ENCODE peak calls at places on chromosomes 4 and X, in five cellular contexts. One of them, this sample, is unnamed.

GRCh38 chrX:12581546-12581945 is 209.7 kb upstream of the PRPS2 start:
- DNase-seq in psoas muscle: no peak
- DNase-seq in cardiac muscle cell: no peak
- DNase-seq in neural progenitor cell: no peak
- DNase-seq in A549: no peak
- DNase-seq in this sample: no peak

GRCh38 chr4:182093431-182093831 is 149.8 kb upstream of the TENM3 start:
- DNase-seq in A549: no peak
- DNase-seq in neural progenitor cell: no peak
- DNase-seq in psoas muscle: no peak
- DNase-seq in cardiac muscle cell: no peak
- DNase-seq in this sample: no peak

GRCh38 chr4:100424376-100424775 is 93.4 kb downstream of the EMCN start:
- DNase-seq in A549: no peak
- DNase-seq in psoas muscle: no peak
- DNase-seq in neural progenitor cell: no peak
- DNase-seq in cardiac muscle cell: no peak
- DNase-seq in this sample: no peak

GRCh38 chrX:54978448-54978847 is 15.5 kb downstream of the PFKFB1 start:
- DNase-seq in psoas muscle: no peak
- DNase-seq in cardiac muscle cell: no peak
- DNase-seq in A549: no peak
- DNase-seq in neural progenitor cell: no peak
- DNase-seq in this sample: no peak

GRCh38 chr4:64718091-64718490 is 308.8 kb upstream of the TECRL start:
- DNase-seq in neural progenitor cell: peak; percentile 14
- DNase-seq in psoas muscle: no peak
- DNase-seq in cardiac muscle cell: peak; percentile 2
- DNase-seq in A549: no peak
- DNase-seq in this sample: no peak

GRCh38 chrX:54492340-54492739 is 3.7 kb downstream of the FGD1 start:
- DNase-seq in psoas muscle: peak; percentile 70
- DNase-seq in cardiac muscle cell: peak; percentile 54
- DNase-seq in A549: no peak
- DNase-seq in neural progenitor cell: no peak
- DNase-seq in this sample: no peak

GRCh38 chr4:73864365-73864764 is 4.8 kb upstream of the CXCL1 start:
- DNase-seq in cardiac muscle cell: peak; percentile 29
- DNase-seq in psoas muscle: no peak
- DNase-seq in A549: no peak
- DNase-seq in neural progenitor cell: peak; percentile 36
- DNase-seq in this sample: no peak

GRCh38 chr4:41156574-41156973 is 57.8 kb downstream of the APBB2 start:
- DNase-seq in A549: no peak
- DNase-seq in psoas muscle: no peak
- DNase-seq in cardiac muscle cell: peak; percentile 51
- DNase-seq in neural progenitor cell: no peak
- DNase-seq in this sample: no peak

GRCh38 chr4:166043801-166044200 is 170.8 kb downstream of the TLL1 start:
- DNase-seq in neural progenitor cell: no peak
- DNase-seq in psoas muscle: no peak
- DNase-seq in A549: no peak
- DNase-seq in cardiac muscle cell: no peak
- DNase-seq in this sample: no peak

GRCh38 chrX:107935200-107935599 is 47.0 kb downstream of the TEX13B start:
- DNase-seq in psoas muscle: no peak
- DNase-seq in neural progenitor cell: no peak
- DNase-seq in cardiac muscle cell: peak; percentile 33
- DNase-seq in A549: no peak
- DNase-seq in this sample: no peak

GRCh38 chr4:98522603-98523395 is 135.6 kb downstream of the TSPAN5 start:
- DNase-seq in A549: no peak
- DNase-seq in neural progenitor cell: peak; percentile 65
- DNase-seq in psoas muscle: no peak
- DNase-seq in cardiac muscle cell: peak; percentile 75
- DNase-seq in this sample: no peak

GRCh38 chrX:147403075-147403474 is 508.6 kb upstream of the FMR1 start:
- DNase-seq in cardiac muscle cell: no peak
- DNase-seq in A549: no peak
- DNase-seq in neural progenitor cell: no peak
- DNase-seq in psoas muscle: no peak
- DNase-seq in this sample: no peak

GRCh38 chr4:98261291-98262271 is at the start of gene RAP1GDS1:
- DNase-seq in cardiac muscle cell: peak; percentile 77
- DNase-seq in neural progenitor cell: peak; percentile 39
- DNase-seq in A549: peak; percentile 18
- DNase-seq in psoas muscle: peak; percentile 33
- DNase-seq in this sample: no peak

GRCh38 chr4:1321486-1321885 is 25.5 kb upstream of the UVSSA start:
- DNase-seq in cardiac muscle cell: no peak
- DNase-seq in psoas muscle: peak; percentile 7
- DNase-seq in neural progenitor cell: no peak
- DNase-seq in A549: no peak
- DNase-seq in this sample: no peak

GRCh38 chrX:37846141-37846540 is 1.2 kb downstream of the DYNLT3 start:
- DNase-seq in A549: no peak
- DNase-seq in neural progenitor cell: no peak
- DNase-seq in psoas muscle: no peak
- DNase-seq in cardiac muscle cell: no peak
- DNase-seq in this sample: no peak

GRCh38 chr4:141046255-141046654 is 87.0 kb downstream of the RNF150 start:
- DNase-seq in cardiac muscle cell: peak; percentile 85
- DNase-seq in A549: no peak
- DNase-seq in psoas muscle: no peak
- DNase-seq in neural progenitor cell: no peak
- DNase-seq in this sample: no peak

GRCh38 chrX:11754958-11755645 is 2.9 kb upstream of the MSL3 start:
- DNase-seq in cardiac muscle cell: no peak
- DNase-seq in psoas muscle: no peak
- DNase-seq in A549: peak; percentile 15
- DNase-seq in neural progenitor cell: no peak
- DNase-seq in this sample: no peak

GRCh38 chr4:173448919-173449641 is 50.2 kb upstream of the SCRG1 start:
- DNase-seq in A549: no peak
- DNase-seq in neural progenitor cell: no peak
- DNase-seq in psoas muscle: no peak
- DNase-seq in cardiac muscle cell: no peak
- DNase-seq in this sample: no peak

GRCh38 chrX:42530027-42530426 is 247.9 kb downstream of the PPP1R2C start:
- DNase-seq in psoas muscle: no peak
- DNase-seq in neural progenitor cell: no peak
- DNase-seq in A549: no peak
- DNase-seq in cardiac muscle cell: peak; percentile 62
- DNase-seq in this sample: no peak

GRCh38 chrX:142204522-142205433 is at the start of gene MAGEC2:
- DNase-seq in psoas muscle: no peak
- DNase-seq in A549: no peak
- DNase-seq in neural progenitor cell: no peak
- DNase-seq in cardiac muscle cell: no peak
- DNase-seq in this sample: no peak

GRCh38 chr4:144710526-144710912 is 64.6 kb downstream of the HHIP start:
- DNase-seq in cardiac muscle cell: peak; percentile 38
- DNase-seq in neural progenitor cell: no peak
- DNase-seq in A549: no peak
- DNase-seq in psoas muscle: no peak
- DNase-seq in this sample: no peak

GRCh38 chrX:154468217-154468616 is 10.1 kb downstream of the PLXNA3 start:
- DNase-seq in neural progenitor cell: no peak
- DNase-seq in cardiac muscle cell: no peak
- DNase-seq in A549: no peak
- DNase-seq in psoas muscle: no peak
- DNase-seq in this sample: no peak

GRCh38 chrX:1537031-1537715 is at the start of gene P2RY8:
- DNase-seq in cardiac muscle cell: peak; percentile 55
- DNase-seq in psoas muscle: peak; percentile 60
- DNase-seq in A549: peak; percentile 32
- DNase-seq in neural progenitor cell: no peak
- DNase-seq in this sample: no peak

GRCh38 chrX:1534321-1535168 is 2.4 kb downstream of the P2RY8 start:
- DNase-seq in neural progenitor cell: peak; percentile 60
- DNase-seq in A549: no peak
- DNase-seq in cardiac muscle cell: no peak
- DNase-seq in psoas muscle: no peak
- DNase-seq in this sample: no peak

GRCh38 chrX:1533083-1533482 is 3.9 kb downstream of the P2RY8 start:
- DNase-seq in A549: no peak
- DNase-seq in cardiac muscle cell: no peak
- DNase-seq in neural progenitor cell: no peak
- DNase-seq in psoas muscle: no peak
- DNase-seq in this sample: no peak

GRCh38 chrX:1535241-1536041 is 1.5 kb downstream of the P2RY8 start:
- DNase-seq in neural progenitor cell: no peak
- DNase-seq in A549: no peak
- DNase-seq in cardiac muscle cell: no peak
- DNase-seq in psoas muscle: no peak
- DNase-seq in this sample: no peak

DNA sequence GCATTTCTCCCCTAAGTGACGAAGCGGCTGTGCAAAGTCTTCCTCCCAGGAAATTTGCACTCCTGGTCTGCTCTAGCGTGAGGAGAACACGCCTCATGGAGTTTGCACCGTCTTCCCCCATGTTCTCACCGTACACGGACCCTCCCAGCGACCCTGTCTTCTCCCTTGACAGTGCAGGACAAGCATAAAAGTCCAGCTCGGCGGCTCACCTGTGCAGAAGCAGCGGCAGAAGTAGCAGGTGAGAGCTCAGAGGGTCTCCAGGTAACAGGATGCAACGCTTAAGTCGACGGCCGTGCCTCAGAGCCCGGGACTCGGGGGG is 314 bp downstream of the P2RY8 start:
- DNase-seq in A549: no peak
- DNase-seq in cardiac muscle cell: no peak
- DNase-seq in neural progenitor cell: no peak
- DNase-seq in psoas muscle: no peak
- DNase-seq in this sample: no peak
- H3K4me1 ChIP-seq in A549: peaks cover 10% of the 10 kb centered on the region
- H3K4me1 ChIP-seq in cardiac muscle cell: no peaks in the 10 kb centered on the region
- H3K4me1 ChIP-seq in neural progenitor cell: peaks cover 8% of the 10 kb centered on the region
- H3K4me1 ChIP-seq in psoas muscle: no peaks in the 10 kb centered on the region
- H3K4me1 ChIP-seq in this sample: no peaks in the 10 kb centered on the region

GRCh38 chr4:5721923-5722322 is 10.9 kb downstream of the EVC start:
- DNase-seq in A549: no peak
- DNase-seq in cardiac muscle cell: no peak
- DNase-seq in neural progenitor cell: no peak
- DNase-seq in psoas muscle: no peak
- DNase-seq in this sample: no peak
- H3K4me1 ChIP-seq in A549: peaks cover 47% of the 10 kb centered on the region
- H3K4me1 ChIP-seq in cardiac muscle cell: no peaks in the 10 kb centered on the region
- H3K4me1 ChIP-seq in neural progenitor cell: no peaks in the 10 kb centered on the region
- H3K4me1 ChIP-seq in psoas muscle: no peaks in the 10 kb centered on the region
- H3K4me1 ChIP-seq in this sample: no peaks in the 10 kb centered on the region

DNA sequence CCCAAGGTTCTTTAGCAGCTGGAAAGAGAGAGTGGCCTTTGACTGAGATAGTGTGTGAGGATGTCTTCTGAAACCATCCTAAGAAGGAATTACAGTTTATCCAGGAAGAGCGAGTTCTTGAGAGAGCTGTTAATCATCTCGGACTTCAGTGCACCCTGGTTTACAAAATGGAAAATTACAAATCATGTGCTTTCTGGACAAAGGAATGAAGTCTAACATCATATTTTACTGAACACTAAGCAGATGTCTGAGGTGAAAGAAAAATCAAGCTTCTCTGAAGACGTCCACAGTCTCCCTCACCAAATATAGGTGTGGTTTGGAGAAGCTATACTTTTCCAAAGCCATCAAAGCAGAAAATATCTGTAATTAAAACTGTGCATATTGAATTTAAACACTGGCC is 30.8 kb upstream of the CYP2U1 start:
- DNase-seq in cardiac muscle cell: no peak
- DNase-seq in A549: no peak
- DNase-seq in neural progenitor cell: no peak
- DNase-seq in psoas muscle: no peak
- DNase-seq in this sample: no peak
- H3K4me1 ChIP-seq in cardiac muscle cell: no peaks in the 10 kb centered on the region
- H3K4me1 ChIP-seq in A549: peaks cover 18% of the 10 kb centered on the region
- H3K4me1 ChIP-seq in neural progenitor cell: no peaks in the 10 kb centered on the region
- H3K4me1 ChIP-seq in psoas muscle: peaks cover 19% of the 10 kb centered on the region
- H3K4me1 ChIP-seq in this sample: no peaks in the 10 kb centered on the region

GRCh38 chrX:69155786-69156520 is 9.3 kb downstream of the PJA1 start:
- DNase-seq in psoas muscle: no peak
- DNase-seq in neural progenitor cell: no peak
- DNase-seq in cardiac muscle cell: no peak
- DNase-seq in A549: no peak
- DNase-seq in this sample: no peak
- H3K4me1 ChIP-seq in psoas muscle: peaks cover 3% of the 10 kb centered on the region
- H3K4me1 ChIP-seq in neural progenitor cell: peaks cover 16% of the 10 kb centered on the region
- H3K4me1 ChIP-seq in cardiac muscle cell: peaks cover 11% of the 10 kb centered on the region
- H3K4me1 ChIP-seq in A549: peaks cover 12% of the 10 kb centered on the region
- H3K4me1 ChIP-seq in this sample: peaks cover 1% of the 10 kb centered on the region

DNA sequence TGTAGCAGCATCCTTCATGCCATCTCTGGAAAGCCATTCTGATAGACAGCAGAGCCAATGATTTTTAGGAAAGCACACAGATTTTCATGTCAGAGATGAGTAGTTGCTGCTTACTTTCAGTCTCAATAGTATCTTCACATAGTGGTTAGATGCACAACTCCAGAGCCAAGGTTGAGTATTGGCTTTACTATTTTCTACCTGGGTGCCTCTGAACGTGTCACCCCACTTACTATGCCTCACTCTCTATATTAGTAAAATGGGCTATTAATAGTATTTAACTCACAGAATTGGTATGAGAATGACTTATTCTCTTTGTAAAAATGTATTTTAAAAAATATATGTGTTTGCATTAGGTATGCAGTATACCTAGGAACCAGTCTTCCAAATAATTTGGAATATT is 108.8 kb upstream of the STIM2 start:
- DNase-seq in psoas muscle: no peak
- DNase-seq in A549: no peak
- DNase-seq in neural progenitor cell: no peak
- DNase-seq in cardiac muscle cell: no peak
- DNase-seq in this sample: no peak
- H3K4me1 ChIP-seq in psoas muscle: peaks cover 33% of the 10 kb centered on the region
- H3K4me1 ChIP-seq in A549: no peaks in the 10 kb centered on the region
- H3K4me1 ChIP-seq in neural progenitor cell: no peaks in the 10 kb centered on the region
- H3K4me1 ChIP-seq in cardiac muscle cell: peaks cover 6% of the 10 kb centered on the region
- H3K4me1 ChIP-seq in this sample: no peaks in the 10 kb centered on the region

GRCh38 chr4:143386812-143387211 is 50.1 kb downstream of the GAB1 start:
- DNase-seq in neural progenitor cell: no peak
- DNase-seq in A549: no peak
- DNase-seq in cardiac muscle cell: no peak
- DNase-seq in psoas muscle: no peak
- DNase-seq in this sample: no peak

GRCh38 chr4:143381171-143382118 is 44.8 kb downstream of the GAB1 start:
- DNase-seq in A549: no peak
- DNase-seq in cardiac muscle cell: peak; percentile 87
- DNase-seq in psoas muscle: peak; percentile 80
- DNase-seq in neural progenitor cell: no peak
- DNase-seq in this sample: no peak

GRCh38 chr4:143384381-143384994 is 47.8 kb downstream of the GAB1 start:
- DNase-seq in cardiac muscle cell: peak; percentile 43
- DNase-seq in psoas muscle: peak; percentile 48
- DNase-seq in A549: no peak
- DNase-seq in neural progenitor cell: no peak
- DNase-seq in this sample: no peak

GRCh38 chr4:143380651-143381050 is 44.0 kb downstream of the GAB1 start:
- DNase-seq in A549: no peak
- DNase-seq in cardiac muscle cell: no peak
- DNase-seq in neural progenitor cell: no peak
- DNase-seq in psoas muscle: no peak
- DNase-seq in this sample: no peak

GRCh38 chr4:143382539-143382938 is 45.9 kb downstream of the GAB1 start:
- DNase-seq in psoas muscle: no peak
- DNase-seq in neural progenitor cell: no peak
- DNase-seq in cardiac muscle cell: peak; percentile 48
- DNase-seq in A549: no peak
- DNase-seq in this sample: no peak
- H3K4me1 ChIP-seq in psoas muscle: peaks cover 87% of the 10 kb centered on the region
- H3K4me1 ChIP-seq in neural progenitor cell: peaks cover 7% of the 10 kb centered on the region
- H3K4me1 ChIP-seq in cardiac muscle cell: peaks cover 51% of the 10 kb centered on the region
- H3K4me1 ChIP-seq in A549: peaks cover 3% of the 10 kb centered on the region
- H3K4me1 ChIP-seq in this sample: peaks cover 6% of the 10 kb centered on the region

GRCh38 chr4:76607846-76608245 is 172.8 kb downstream of the SHROOM3 start:
- DNase-seq in psoas muscle: no peak
- DNase-seq in neural progenitor cell: no peak
- DNase-seq in A549: no peak
- DNase-seq in cardiac muscle cell: no peak
- DNase-seq in this sample: no peak
- H3K4me1 ChIP-seq in psoas muscle: no peaks in the 10 kb centered on the region
- H3K4me1 ChIP-seq in neural progenitor cell: peaks cover 42% of the 10 kb centered on the region
- H3K4me1 ChIP-seq in A549: peaks cover 19% of the 10 kb centered on the region
- H3K4me1 ChIP-seq in cardiac muscle cell: peaks cover 7% of the 10 kb centered on the region
- H3K4me1 ChIP-seq in this sample: peaks cover 3% of the 10 kb centered on the region

This sample was measured in iPS DF 6.9.